ENCODE peak calls at places on chromosomes 12 and 14, in five cellular contexts. One of them, this sample, is unnamed.

GRCh38 chr12:97561321-97562230 is 99.0 kb downstream of the RMST start:
- DNase-seq in uterus: no peak
- DNase-seq in astrocyte: no peak
- DNase-seq in body of pancreas: no peak
- DNase-seq in mesenchymal stem cell: no peak
- DNase-seq in this sample: no peak

GRCh38 chr12:38850463-38850862 is 54.9 kb downstream of the CPNE8 start:
- DNase-seq in mesenchymal stem cell: peak; percentile 54
- DNase-seq in uterus: no peak
- DNase-seq in astrocyte: peak; percentile 10
- DNase-seq in body of pancreas: no peak
- DNase-seq in this sample: no peak

GRCh38 chr14:100623961-100624360 is 36.7 kb upstream of the BEGAIN start:
- DNase-seq in astrocyte: no peak
- DNase-seq in mesenchymal stem cell: no peak
- DNase-seq in body of pancreas: no peak
- DNase-seq in uterus: no peak
- DNase-seq in this sample: peak; percentile 52

GRCh38 chr12:3222935-3223334 is 145.8 kb downstream of the TSPAN9 start:
- DNase-seq in uterus: no peak
- DNase-seq in astrocyte: peak; percentile 30
- DNase-seq in body of pancreas: no peak
- DNase-seq in mesenchymal stem cell: no peak
- DNase-seq in this sample: no peak

GRCh38 chr12:81176796-81177195 is 98.9 kb downstream of the ACSS3 start:
- DNase-seq in uterus: no peak
- DNase-seq in astrocyte: peak; percentile 4
- DNase-seq in body of pancreas: no peak
- DNase-seq in mesenchymal stem cell: no peak
- DNase-seq in this sample: no peak

GRCh38 chr12:4962539-4963486 is 53.1 kb downstream of the KCNA1 start:
- DNase-seq in astrocyte: peak; percentile 39
- DNase-seq in mesenchymal stem cell: no peak
- DNase-seq in uterus: no peak
- DNase-seq in body of pancreas: no peak
- DNase-seq in this sample: no peak

GRCh38 chr12:22286569-22286968 is 47.9 kb downstream of the ST8SIA1 start:
- DNase-seq in uterus: no peak
- DNase-seq in body of pancreas: no peak
- DNase-seq in astrocyte: peak; percentile 100
- DNase-seq in mesenchymal stem cell: peak; percentile 77
- DNase-seq in this sample: no peak

GRCh38 chr14:91233936-91234790 is 10.3 kb downstream of the GPR68 start:
- DNase-seq in uterus: no peak
- DNase-seq in mesenchymal stem cell: no peak
- DNase-seq in body of pancreas: no peak
- DNase-seq in astrocyte: no peak
- DNase-seq in this sample: no peak

GRCh38 chr14:42110167-42110566 is 503.5 kb downstream of the LRFN5 start:
- DNase-seq in mesenchymal stem cell: peak; percentile 64
- DNase-seq in astrocyte: peak; percentile 29
- DNase-seq in uterus: no peak
- DNase-seq in body of pancreas: no peak
- DNase-seq in this sample: no peak

DNA sequence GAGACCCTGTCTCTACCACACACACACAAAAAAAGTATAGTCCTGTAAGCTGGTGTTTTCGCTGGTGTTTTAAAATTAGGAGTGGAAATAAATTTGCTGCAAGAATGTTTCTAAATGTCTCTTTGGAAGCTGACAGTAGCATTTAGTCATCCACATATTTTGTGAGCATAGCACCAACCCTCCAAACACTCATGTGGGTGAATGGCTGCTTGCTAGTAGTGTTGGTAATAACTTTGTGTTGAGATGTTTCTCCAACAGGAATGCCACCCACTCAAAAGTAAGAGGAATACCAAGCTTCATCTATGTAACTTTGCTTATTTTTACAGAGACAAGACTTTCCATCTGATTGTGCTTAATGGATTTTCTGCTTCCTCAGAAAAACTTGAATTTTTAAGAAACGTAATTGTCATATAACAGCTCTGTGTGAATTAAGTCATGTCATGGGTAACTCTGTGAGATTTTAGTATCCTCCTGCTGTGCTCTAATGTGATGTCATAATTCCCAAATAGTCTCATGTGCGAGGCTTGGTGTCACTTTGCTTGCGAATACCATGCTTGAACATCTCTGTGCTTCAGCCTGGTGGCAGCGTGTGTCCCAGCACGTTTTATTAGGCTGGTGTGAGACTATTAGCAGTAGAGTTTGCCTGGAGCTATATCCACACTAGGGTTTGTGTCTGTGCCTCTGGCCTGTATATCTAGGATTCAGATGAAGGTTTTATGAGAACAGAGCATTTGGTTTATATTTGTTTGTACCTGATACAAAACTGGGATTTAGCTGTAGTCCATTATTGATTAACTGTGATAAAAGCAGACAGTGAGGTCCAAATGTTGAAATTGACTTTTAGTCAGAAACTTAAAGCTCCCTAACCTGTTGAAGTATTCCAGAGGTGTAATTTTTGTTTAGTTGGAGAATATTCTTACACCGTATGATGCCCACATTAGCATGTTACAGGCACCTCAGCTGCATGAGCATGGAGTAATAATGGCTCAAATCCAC is 80.5 kb downstream of the FBXW8 start:
- DNase-seq in astrocyte: peak; percentile 75
- DNase-seq in mesenchymal stem cell: no peak
- DNase-seq in body of pancreas: no peak
- DNase-seq in uterus: no peak
- DNase-seq in this sample: no peak
- H3K36me3 ChIP-seq in astrocyte: peaks cover 19% of the 10 kb centered on the region
- H3K36me3 ChIP-seq in mesenchymal stem cell: peaks cover 23% of the 10 kb centered on the region
- H3K36me3 ChIP-seq in body of pancreas: no peaks in the 10 kb centered on the region
- H3K36me3 ChIP-seq in uterus: no peaks in the 10 kb centered on the region
- H3K36me3 ChIP-seq in this sample: peaks cover 4% of the 10 kb centered on the region

GRCh38 chr14:24436355-24437019 is 6.1 kb downstream of the SDR39U1 start:
- DNase-seq in uterus: no peak
- DNase-seq in body of pancreas: peak; percentile 54
- DNase-seq in mesenchymal stem cell: peak; percentile 80
- DNase-seq in astrocyte: peak; percentile 51
- DNase-seq in this sample: peak; percentile 67

GRCh38 chr14:24435998-24436354 is 6.2 kb downstream of the KHNYN start:
- DNase-seq in astrocyte: no peak
- DNase-seq in body of pancreas: no peak
- DNase-seq in mesenchymal stem cell: no peak
- DNase-seq in uterus: no peak
- DNase-seq in this sample: no peak

GRCh38 chr14:24438198-24439095 is 4.1 kb downstream of the SDR39U1 start:
- DNase-seq in mesenchymal stem cell: no peak
- DNase-seq in body of pancreas: no peak
- DNase-seq in uterus: no peak
- DNase-seq in astrocyte: no peak
- DNase-seq in this sample: no peak

GRCh38 chr14:24437736-24438067 is 4.9 kb downstream of the SDR39U1 start:
- DNase-seq in body of pancreas: no peak
- DNase-seq in uterus: no peak
- DNase-seq in astrocyte: no peak
- DNase-seq in mesenchymal stem cell: no peak
- DNase-seq in this sample: no peak

DNA sequence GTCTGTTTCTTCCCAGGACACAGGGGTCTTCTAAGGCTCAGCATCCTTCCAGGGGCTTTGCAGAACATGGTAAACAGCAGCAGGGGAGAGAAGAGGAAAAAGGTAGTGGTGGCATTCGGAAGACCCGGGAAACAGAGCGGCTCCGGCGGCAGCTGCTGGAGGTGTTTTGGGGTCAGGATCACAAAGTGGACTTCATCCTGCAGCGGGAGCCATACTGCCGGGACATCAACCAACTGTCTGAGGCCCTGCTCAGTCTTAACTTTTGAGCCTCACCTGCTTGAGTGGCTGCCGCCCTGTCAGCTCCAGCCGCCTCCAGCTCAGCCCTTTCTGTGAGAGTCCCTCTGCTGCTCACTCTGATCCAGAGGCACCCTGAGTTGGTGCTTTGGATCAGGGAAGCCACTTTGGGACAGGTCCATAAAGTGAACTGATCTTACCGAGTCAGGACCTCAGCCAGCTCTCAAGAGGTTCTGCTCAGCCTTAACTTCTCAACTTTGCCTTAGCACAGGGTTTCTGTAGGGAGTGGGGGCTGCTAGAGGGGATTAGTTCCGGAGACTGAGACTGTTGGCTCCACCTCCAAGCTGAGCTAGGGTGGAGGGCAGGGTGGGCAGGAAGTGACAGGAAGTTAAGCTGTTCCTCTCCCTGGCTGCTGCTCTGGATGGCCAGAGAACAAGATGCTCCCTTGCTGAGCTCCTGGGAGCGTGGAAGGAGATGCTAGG is 5.4 kb downstream of the SDR39U1 start:
- DNase-seq in mesenchymal stem cell: no peak
- DNase-seq in astrocyte: no peak
- DNase-seq in body of pancreas: no peak
- DNase-seq in uterus: no peak
- DNase-seq in this sample: peak; percentile 64
- H3K27ac ChIP-seq in mesenchymal stem cell: no peak overlapping the region
- H3K27ac ChIP-seq in astrocyte: no peak overlapping the region
- H3K27ac ChIP-seq in body of pancreas: peak overlapping the region; percentile 27
- H3K27ac ChIP-seq in uterus: peak overlapping the region; percentile 74
- H3K27ac ChIP-seq in this sample: peak overlapping the region; percentile 72

DNA sequence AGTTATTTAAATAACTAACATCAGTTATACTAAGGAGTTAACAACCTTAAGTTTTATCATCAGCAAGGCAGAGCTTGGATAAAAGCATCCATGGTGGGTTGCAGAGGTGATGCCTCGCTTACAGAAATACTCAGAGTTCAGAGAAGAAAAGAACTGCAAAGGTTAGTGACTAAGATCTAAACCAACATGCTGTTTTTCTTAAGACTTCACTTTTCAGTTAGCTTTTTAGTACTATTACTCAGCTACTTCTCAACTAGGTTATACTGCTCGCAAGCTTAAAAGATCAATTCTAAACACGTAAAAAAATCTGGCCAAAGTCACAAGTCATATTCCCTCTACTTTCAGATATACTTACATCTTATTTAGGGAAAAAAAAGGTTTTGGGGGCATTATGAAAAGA is 2.8 kb downstream of the PPP1CC start:
- DNase-seq in uterus: no peak
- DNase-seq in body of pancreas: no peak
- DNase-seq in astrocyte: no peak
- DNase-seq in mesenchymal stem cell: no peak
- DNase-seq in this sample: no peak
- H3K36me3 ChIP-seq in uterus: no peaks in the 10 kb centered on the region
- H3K36me3 ChIP-seq in body of pancreas: no peaks in the 10 kb centered on the region
- H3K36me3 ChIP-seq in astrocyte: no peaks in the 10 kb centered on the region
- H3K36me3 ChIP-seq in mesenchymal stem cell: peaks cover 12% of the 10 kb centered on the region
- H3K36me3 ChIP-seq in this sample: no peaks in the 10 kb centered on the region

GRCh38 chr12:52191841-52192791 is at the start of gene KRT80:
- DNase-seq in astrocyte: peak; percentile 99
- DNase-seq in uterus: peak; percentile 92
- DNase-seq in body of pancreas: peak; percentile 96
- DNase-seq in mesenchymal stem cell: peak; percentile 98
- DNase-seq in this sample: peak; percentile 97
- H3K27ac ChIP-seq in astrocyte: peak within 1 kb of the TSS; percentile 84
- H3K27ac ChIP-seq in uterus: peak within 1 kb of the TSS; percentile 76
- H3K27ac ChIP-seq in body of pancreas: peak within 1 kb of the TSS; percentile 90
- H3K27ac ChIP-seq in mesenchymal stem cell: peak within 1 kb of the TSS; percentile 86
- H3K27ac ChIP-seq in this sample: peak within 1 kb of the TSS; percentile 61

DNA sequence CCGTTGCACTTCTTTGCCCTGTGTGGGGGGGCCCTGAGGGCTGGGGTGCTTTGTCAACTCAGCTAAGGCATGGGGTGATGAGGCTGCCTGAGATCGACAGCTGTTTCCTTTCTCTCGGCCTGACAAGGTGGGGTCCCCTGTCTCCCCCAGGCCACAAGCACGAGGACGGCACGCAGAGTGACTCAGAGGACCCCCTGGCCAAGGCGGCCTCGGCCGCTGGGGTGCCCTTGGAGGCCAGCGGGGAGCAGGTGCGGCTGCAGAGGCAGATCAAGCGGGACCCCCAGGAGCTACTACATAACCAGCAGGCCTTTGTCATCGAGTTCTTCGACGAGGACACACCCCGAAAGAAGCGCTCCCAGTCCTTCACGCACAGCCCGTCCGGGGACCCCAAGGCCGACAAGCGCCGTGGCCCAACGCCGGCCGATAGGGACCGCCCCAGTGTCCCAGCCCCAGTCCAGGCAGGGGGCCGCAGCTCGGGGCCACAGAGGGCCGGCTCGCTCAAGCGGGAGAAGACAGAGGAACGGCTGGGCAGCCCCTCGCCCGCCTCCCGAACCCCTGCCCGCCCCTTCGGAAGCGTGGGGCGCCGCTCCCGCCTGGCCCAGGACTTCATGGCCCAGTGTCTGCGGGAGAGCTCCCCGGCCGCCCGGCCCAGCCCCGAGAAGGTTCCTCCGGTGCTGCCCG is 18.8 kb downstream of the CEP170B start:
- DNase-seq in mesenchymal stem cell: no peak
- DNase-seq in astrocyte: no peak
- DNase-seq in body of pancreas: peak; percentile 4
- DNase-seq in uterus: peak; percentile 10
- DNase-seq in this sample: no peak
- H3K36me3 ChIP-seq in mesenchymal stem cell: peaks cover 96% of the 10 kb centered on the region
- H3K36me3 ChIP-seq in astrocyte: peaks cover 3% of the 10 kb centered on the region
- H3K36me3 ChIP-seq in body of pancreas: peaks cover 10% of the 10 kb centered on the region
- H3K36me3 ChIP-seq in uterus: no peaks in the 10 kb centered on the region
- H3K36me3 ChIP-seq in this sample: peaks cover 76% of the 10 kb centered on the region

GRCh38 chr12:6430990-6431353 is 13.8 kb upstream of the CD27 start:
- DNase-seq in astrocyte: no peak
- DNase-seq in mesenchymal stem cell: no peak
- DNase-seq in uterus: peak; percentile 29
- DNase-seq in body of pancreas: no peak
- DNase-seq in this sample: no peak
- H3K27ac ChIP-seq in astrocyte: peak overlapping the region; percentile 62
- H3K27ac ChIP-seq in mesenchymal stem cell: no peak overlapping the region
- H3K27ac ChIP-seq in uterus: peak overlapping the region; percentile 88
- H3K27ac ChIP-seq in body of pancreas: no peak overlapping the region
- H3K27ac ChIP-seq in this sample: peak overlapping the region; percentile 84

GRCh38 chr12:23536293-23536692 is 413.2 kb downstream of the SOX5 start:
- DNase-seq in body of pancreas: peak; percentile 16
- DNase-seq in uterus: no peak
- DNase-seq in mesenchymal stem cell: no peak
- DNase-seq in astrocyte: no peak
- DNase-seq in this sample: no peak

GRCh38 chr12:23543767-23544166 is 405.7 kb downstream of the SOX5 start:
- DNase-seq in uterus: no peak
- DNase-seq in body of pancreas: no peak
- DNase-seq in astrocyte: no peak
- DNase-seq in mesenchymal stem cell: no peak
- DNase-seq in this sample: no peak

GRCh38 chr12:23540572-23540971 is 408.9 kb downstream of the SOX5 start:
- DNase-seq in uterus: no peak
- DNase-seq in body of pancreas: no peak
- DNase-seq in astrocyte: no peak
- DNase-seq in mesenchymal stem cell: no peak
- DNase-seq in this sample: no peak

GRCh38 chr12:23542187-23542586 is 407.3 kb downstream of the SOX5 start:
- DNase-seq in astrocyte: no peak
- DNase-seq in body of pancreas: no peak
- DNase-seq in mesenchymal stem cell: no peak
- DNase-seq in uterus: no peak
- DNase-seq in this sample: no peak
- H3K36me3 ChIP-seq in astrocyte: no peaks in the 10 kb centered on the region
- H3K36me3 ChIP-seq in body of pancreas: no peaks in the 10 kb centered on the region
- H3K36me3 ChIP-seq in mesenchymal stem cell: no peaks in the 10 kb centered on the region
- H3K36me3 ChIP-seq in uterus: no peaks in the 10 kb centered on the region
- H3K36me3 ChIP-seq in this sample: no peaks in the 10 kb centered on the region

This sample was measured in sigmoid colon.